ENCODE peak calls at places on chromosomes 12 and 14, in eight cellular contexts. K, G, I, O, M, B, C and J are unnamed samples.

GRCh38 chr12:106369624-106370346 is 12.2 kb downstream of the POLR3B start:
- DNase-seq in K (no peak), G (peak; percentile 88), I (no peak), O (no peak), M (no peak), B (no peak), C (peak; percentile 42), J (no peak)

GRCh38 chr14:92690171-92691011 is 58.0 kb downstream of the LGMN start:
- DNase-seq in K (no peak), G (peak; percentile 59), I (peak; percentile 48), O (peak; percentile 24), M (no peak), B (peak; percentile 42), C (peak; percentile 65), J (no peak)

GRCh38 chr14:75605916-75606315 is 27.5 kb downstream of the FLVCR2 start:
- DNase-seq in K (no peak), G (no peak), I (no peak), O (no peak), M (no peak), B (no peak), C (no peak), J (no peak)

GRCh38 chr14:96638041-96638855 is 136.1 kb downstream of the PAPOLA start:
- DNase-seq in K (no peak), G (no peak), I (no peak), O (no peak), M (no peak), B (no peak), C (no peak), J (no peak)

GRCh38 chr14:24612186-24612585 is 2.7 kb upstream of the GZMH start:
- DNase-seq in K (no peak), G (no peak), I (no peak), O (no peak), M (no peak), B (no peak), C (no peak), J (no peak)

GRCh38 chr12:124296295-124296915 is 1.5 kb downstream of the RFLNA start:
- DNase-seq in K (no peak), G (no peak), I (peak; percentile 27), O (no peak), M (no peak), B (no peak), C (peak; percentile 66), J (no peak)

GRCh38 chr12:2623472-2623871 is 171.3 kb upstream of the FKBP4 start:
- DNase-seq in K (no peak), G (no peak), I (no peak), O (no peak), M (no peak), B (no peak), C (no peak), J (no peak)

GRCh38 chr12:38983117-38983571 is 77.8 kb upstream of the CPNE8 start:
- DNase-seq in K (no peak), G (no peak), I (no peak), O (no peak), M (no peak), B (no peak), C (peak; percentile 38), J (no peak)

GRCh38 chr14:25953532-25954144 is 644.2 kb downstream of the NOVA1 start:
- DNase-seq in K (peak; percentile 14), G (no peak), I (no peak), O (no peak), M (no peak), B (no peak), C (no peak), J (no peak)

GRCh38 chr12:112978163-112979081 is at the start of gene OAS2:
- DNase-seq in K (no peak), G (peak; percentile 48), I (peak; percentile 9), O (no peak), M (no peak), B (no peak), C (peak; percentile 76), J (peak; percentile 69)

GRCh38 chr12:53231859-53232640 is at the start of gene RARG:
- DNase-seq in K (peak; percentile 68), G (no peak), I (peak; percentile 57), O (peak; percentile 40), M (peak; percentile 46), B (peak; percentile 28), C (peak; percentile 60), J (peak; percentile 58)

GRCh38 chr12:27964123-27964522 is 8.4 kb downstream of the PTHLH start:
- DNase-seq in K (no peak), G (peak; percentile 42), I (no peak), O (no peak), M (no peak), B (no peak), C (no peak), J (no peak)

GRCh38 chr14:20454359-20454644 is 310 bp downstream of the OSGEP start:
- DNase-seq in K (no peak), G (peak; percentile 82), I (no peak), O (peak; percentile 83), M (no peak), B (no peak), C (no peak), J (peak; percentile 78)

GRCh38 chr14:100557658-100558057 is 29.6 kb downstream of the BEGAIN start:
- DNase-seq in K (no peak), G (peak; percentile 18), I (no peak), O (no peak), M (no peak), B (no peak), C (peak; percentile 80), J (no peak)